ENCODE peak calls at places on chromosomes 11 and 22, in six cellular contexts. One of them, this sample, is unnamed.

GRCh38 chr22:27022741-27023373 is 365.5 kb downstream of the MIAT start:
- DNase-seq in T1000: no peak
- DNase-seq in activated gamma-delta T cell treated with anti-CD3 and anti-CD28 coated beads, Interleukin-2, amount 50 U/mL, for 16 hours: no peak
- DNase-seq in lung microvascular endothelial cell: no peak
- DNase-seq in NCI-H1105: no peak
- DNase-seq in HEK293T: no peak
- DNase-seq in this sample: no peak

GRCh38 chr22:33007485-33007884 is 50.7 kb downstream of the SYN3 start:
- DNase-seq in activated gamma-delta T cell treated with anti-CD3 and anti-CD28 coated beads, Interleukin-2, amount 50 U/mL, for 16 hours: no peak
- DNase-seq in NCI-H1105: no peak
- DNase-seq in HEK293T: no peak
- DNase-seq in lung microvascular endothelial cell: no peak
- DNase-seq in T1000: no peak
- DNase-seq in this sample: no peak

GRCh38 chr22:19287076-19287724 is 4.3 kb downstream of the CLTCL1 start:
- DNase-seq in HEK293T: no peak
- DNase-seq in NCI-H1105: peak
- DNase-seq in lung microvascular endothelial cell: no peak
- DNase-seq in activated gamma-delta T cell treated with anti-CD3 and anti-CD28 coated beads, Interleukin-2, amount 50 U/mL, for 16 hours: no peak
- DNase-seq in T1000: no peak
- DNase-seq in this sample: peak

GRCh38 chr22:20749453-20749852 is 24.5 kb upstream of the SERPIND1 start:
- DNase-seq in lung microvascular endothelial cell: no peak
- DNase-seq in NCI-H1105: no peak
- DNase-seq in HEK293T: no peak
- DNase-seq in activated gamma-delta T cell treated with anti-CD3 and anti-CD28 coated beads, Interleukin-2, amount 50 U/mL, for 16 hours: no peak
- DNase-seq in T1000: no peak
- DNase-seq in this sample: no peak

GRCh38 chr11:33475999-33476398 is 218.8 kb downstream of the HIPK3 start:
- DNase-seq in T1000: peak
- DNase-seq in lung microvascular endothelial cell: peak
- DNase-seq in NCI-H1105: peak
- DNase-seq in HEK293T: peak
- DNase-seq in activated gamma-delta T cell treated with anti-CD3 and anti-CD28 coated beads, Interleukin-2, amount 50 U/mL, for 16 hours: no peak
- DNase-seq in this sample: peak

GRCh38 chr22:38490915-38491314 is 15.2 kb downstream of the DDX17 start:
- DNase-seq in T1000: no peak
- DNase-seq in lung microvascular endothelial cell: peak
- DNase-seq in NCI-H1105: no peak
- DNase-seq in activated gamma-delta T cell treated with anti-CD3 and anti-CD28 coated beads, Interleukin-2, amount 50 U/mL, for 16 hours: no peak
- DNase-seq in HEK293T: no peak
- DNase-seq in this sample: no peak

GRCh38 chr11:64136767-64137166 is 29.1 kb downstream of the MACROD1 start:
- DNase-seq in lung microvascular endothelial cell: no peak
- DNase-seq in NCI-H1105: no peak
- DNase-seq in activated gamma-delta T cell treated with anti-CD3 and anti-CD28 coated beads, Interleukin-2, amount 50 U/mL, for 16 hours: no peak
- DNase-seq in HEK293T: no peak
- DNase-seq in T1000: no peak
- DNase-seq in this sample: no peak

GRCh38 chr11:71525938-71526495 is 1.1 kb upstream of the KRTAP5-7 start:
- DNase-seq in T1000: no peak
- DNase-seq in HEK293T: no peak
- DNase-seq in NCI-H1105: no peak
- DNase-seq in lung microvascular endothelial cell: no peak
- DNase-seq in activated gamma-delta T cell treated with anti-CD3 and anti-CD28 coated beads, Interleukin-2, amount 50 U/mL, for 16 hours: no peak
- DNase-seq in this sample: no peak

GRCh38 chr11:34940026-34940677 is 23.7 kb downstream of the PDHX start:
- DNase-seq in NCI-H1105: no peak
- DNase-seq in lung microvascular endothelial cell: peak
- DNase-seq in T1000: no peak
- DNase-seq in activated gamma-delta T cell treated with anti-CD3 and anti-CD28 coated beads, Interleukin-2, amount 50 U/mL, for 16 hours: no peak
- DNase-seq in HEK293T: no peak
- DNase-seq in this sample: no peak

GRCh38 chr22:49937758-49938564 is 19.5 kb downstream of the CRELD2 start:
- DNase-seq in HEK293T: no peak
- DNase-seq in activated gamma-delta T cell treated with anti-CD3 and anti-CD28 coated beads, Interleukin-2, amount 50 U/mL, for 16 hours: no peak
- DNase-seq in T1000: no peak
- DNase-seq in lung microvascular endothelial cell: peak
- DNase-seq in NCI-H1105: no peak
- DNase-seq in this sample: no peak

GRCh38 chr11:119791701-119792151 is 62.7 kb upstream of the NECTIN1 start:
- DNase-seq in T1000: no peak
- DNase-seq in HEK293T: peak
- DNase-seq in activated gamma-delta T cell treated with anti-CD3 and anti-CD28 coated beads, Interleukin-2, amount 50 U/mL, for 16 hours: no peak
- DNase-seq in lung microvascular endothelial cell: no peak
- DNase-seq in NCI-H1105: no peak
- DNase-seq in this sample: peak

GRCh38 chr11:61042961-61043540 is 59.2 kb upstream of the CD5 start:
- DNase-seq in NCI-H1105: no peak
- DNase-seq in activated gamma-delta T cell treated with anti-CD3 and anti-CD28 coated beads, Interleukin-2, amount 50 U/mL, for 16 hours: no peak
- DNase-seq in HEK293T: no peak
- DNase-seq in lung microvascular endothelial cell: no peak
- DNase-seq in T1000: no peak
- DNase-seq in this sample: no peak

GRCh38 chr11:109320595-109320994 is 101.4 kb upstream of the C11orf87 start:
- DNase-seq in activated gamma-delta T cell treated with anti-CD3 and anti-CD28 coated beads, Interleukin-2, amount 50 U/mL, for 16 hours: no peak
- DNase-seq in HEK293T: no peak
- DNase-seq in lung microvascular endothelial cell: no peak
- DNase-seq in NCI-H1105: no peak
- DNase-seq in T1000: no peak
- DNase-seq in this sample: no peak

GRCh38 chr22:37544955-37545702 is 15.2 kb upstream of the CDC42EP1 start:
- DNase-seq in T1000: peak
- DNase-seq in HEK293T: peak
- DNase-seq in lung microvascular endothelial cell: peak
- DNase-seq in activated gamma-delta T cell treated with anti-CD3 and anti-CD28 coated beads, Interleukin-2, amount 50 U/mL, for 16 hours: no peak
- DNase-seq in NCI-H1105: no peak
- DNase-seq in this sample: no peak

This sample was measured in NCI-H345.